ENCODE peak calls at places on chromosomes 1 and 21, in eight cellular contexts. One of them, this sample, is unnamed.

GRCh38 chr21:36539434-36540150 is 59.7 kb upstream of the CLDN14 start:
- DNase-seq in DND-41: no peak
- DNase-seq in neural progenitor cell: no peak
- DNase-seq in Peyer's patch: no peak
- DNase-seq in AG04450: no peak
- DNase-seq in colonic mucosa: no peak
- DNase-seq in mucosa of descending colon: no peak
- DNase-seq in astrocyte of the spinal cord: no peak
- DNase-seq in this sample: no peak

GRCh38 chr1:30700528-30701265 is 22.7 kb downstream of the MATN1 start:
- DNase-seq in DND-41: no peak
- DNase-seq in neural progenitor cell: no peak
- DNase-seq in Peyer's patch: no peak
- DNase-seq in AG04450: peak; percentile 18
- DNase-seq in colonic mucosa: peak; percentile 39
- DNase-seq in mucosa of descending colon: no peak
- DNase-seq in astrocyte of the spinal cord: peak; percentile 60
- DNase-seq in this sample: no peak

GRCh38 chr1:14255711-14256110 is 342.8 kb upstream of the KAZN start:
- DNase-seq in DND-41: peak; percentile 15
- DNase-seq in neural progenitor cell: no peak
- DNase-seq in Peyer's patch: no peak
- DNase-seq in AG04450: no peak
- DNase-seq in colonic mucosa: no peak
- DNase-seq in mucosa of descending colon: no peak
- DNase-seq in astrocyte of the spinal cord: peak; percentile 45
- DNase-seq in this sample: no peak

GRCh38 chr1:231814536-231814935 is 187.9 kb downstream of the DISC1 start:
- DNase-seq in DND-41: no peak
- DNase-seq in neural progenitor cell: no peak
- DNase-seq in Peyer's patch: no peak
- DNase-seq in AG04450: no peak
- DNase-seq in colonic mucosa: no peak
- DNase-seq in mucosa of descending colon: no peak
- DNase-seq in astrocyte of the spinal cord: peak; percentile 73
- DNase-seq in this sample: no peak

GRCh38 chr1:200258447-200259375 is 151.1 kb downstream of the ZNF281 start:
- DNase-seq in DND-41: no peak
- DNase-seq in neural progenitor cell: no peak
- DNase-seq in Peyer's patch: no peak
- DNase-seq in AG04450: no peak
- DNase-seq in colonic mucosa: no peak
- DNase-seq in mucosa of descending colon: no peak
- DNase-seq in astrocyte of the spinal cord: peak; percentile 25
- DNase-seq in this sample: no peak

GRCh38 chr1:212671342-212672031 is 28.2 kb downstream of the BATF3 start:
- DNase-seq in DND-41: peak; percentile 22
- DNase-seq in neural progenitor cell: no peak
- DNase-seq in Peyer's patch: peak; percentile 59
- DNase-seq in AG04450: no peak
- DNase-seq in colonic mucosa: no peak
- DNase-seq in mucosa of descending colon: no peak
- DNase-seq in astrocyte of the spinal cord: peak; percentile 84
- DNase-seq in this sample: no peak

GRCh38 chr21:22223385-22223784 is 1225.2 kb downstream of the NCAM2 start:
- DNase-seq in DND-41: no peak
- DNase-seq in neural progenitor cell: no peak
- DNase-seq in Peyer's patch: no peak
- DNase-seq in AG04450: no peak
- DNase-seq in colonic mucosa: no peak
- DNase-seq in mucosa of descending colon: no peak
- DNase-seq in astrocyte of the spinal cord: no peak
- DNase-seq in this sample: peak; percentile 65

GRCh38 chr1:10841059-10841458 is 44.6 kb upstream of the CASZ1 start:
- DNase-seq in DND-41: no peak
- DNase-seq in neural progenitor cell: no peak
- DNase-seq in Peyer's patch: no peak
- DNase-seq in AG04450: no peak
- DNase-seq in colonic mucosa: no peak
- DNase-seq in mucosa of descending colon: no peak
- DNase-seq in astrocyte of the spinal cord: no peak
- DNase-seq in this sample: no peak

GRCh38 chr1:90922996-90923395 is 98.8 kb downstream of the ZNF644 start:
- DNase-seq in DND-41: no peak
- DNase-seq in neural progenitor cell: no peak
- DNase-seq in Peyer's patch: no peak
- DNase-seq in AG04450: no peak
- DNase-seq in colonic mucosa: no peak
- DNase-seq in mucosa of descending colon: no peak
- DNase-seq in astrocyte of the spinal cord: no peak
- DNase-seq in this sample: no peak

GRCh38 chr21:17542371-17542992 is 29.6 kb downstream of the CXADR start:
- DNase-seq in DND-41: no peak
- DNase-seq in neural progenitor cell: no peak
- DNase-seq in Peyer's patch: no peak
- DNase-seq in AG04450: no peak
- DNase-seq in colonic mucosa: no peak
- DNase-seq in mucosa of descending colon: no peak
- DNase-seq in astrocyte of the spinal cord: peak; percentile 46
- DNase-seq in this sample: no peak

GRCh38 chr1:36175137-36176095 is 19.5 kb downstream of the MAP7D1 start:
- DNase-seq in DND-41: no peak
- DNase-seq in neural progenitor cell: no peak
- DNase-seq in Peyer's patch: peak; percentile 52
- DNase-seq in AG04450: no peak
- DNase-seq in colonic mucosa: no peak
- DNase-seq in mucosa of descending colon: no peak
- DNase-seq in astrocyte of the spinal cord: peak; percentile 67
- DNase-seq in this sample: peak; percentile 88

GRCh38 chr1:26169201-26169600 is 438 bp upstream of the C1orf232 start:
- DNase-seq in DND-41: no peak
- DNase-seq in neural progenitor cell: no peak
- DNase-seq in Peyer's patch: no peak
- DNase-seq in AG04450: no peak
- DNase-seq in colonic mucosa: no peak
- DNase-seq in mucosa of descending colon: no peak
- DNase-seq in astrocyte of the spinal cord: no peak
- DNase-seq in this sample: no peak

GRCh38 chr1:26169669-26170471 is at the start of gene ZNF593:
- DNase-seq in DND-41: peak; percentile 87
- DNase-seq in neural progenitor cell: peak; percentile 95
- DNase-seq in Peyer's patch: peak; percentile 96
- DNase-seq in AG04450: peak; percentile 62
- DNase-seq in colonic mucosa: peak; percentile 92
- DNase-seq in mucosa of descending colon: peak; percentile 95
- DNase-seq in astrocyte of the spinal cord: peak; percentile 83
- DNase-seq in this sample: peak; percentile 64

GRCh38 chr1:26168410-26169167 is at the start of gene C1orf232:
- DNase-seq in DND-41: no peak
- DNase-seq in neural progenitor cell: peak; percentile 81
- DNase-seq in Peyer's patch: no peak
- DNase-seq in AG04450: no peak
- DNase-seq in colonic mucosa: no peak
- DNase-seq in mucosa of descending colon: no peak
- DNase-seq in astrocyte of the spinal cord: no peak
- DNase-seq in this sample: no peak

GRCh38 chr1:26170472-26170821 is 739 bp downstream of the ZNF593 start:
- DNase-seq in DND-41: no peak
- DNase-seq in neural progenitor cell: no peak
- DNase-seq in Peyer's patch: no peak
- DNase-seq in AG04450: no peak
- DNase-seq in colonic mucosa: no peak
- DNase-seq in mucosa of descending colon: no peak
- DNase-seq in astrocyte of the spinal cord: no peak
- DNase-seq in this sample: no peak

GRCh38 chr1:26171084-26172072 is at the start of gene ZNF593OS:
- DNase-seq in DND-41: no peak
- DNase-seq in neural progenitor cell: peak; percentile 80
- DNase-seq in Peyer's patch: no peak
- DNase-seq in AG04450: no peak
- DNase-seq in colonic mucosa: no peak
- DNase-seq in mucosa of descending colon: no peak
- DNase-seq in astrocyte of the spinal cord: no peak
- DNase-seq in this sample: peak; percentile 40
- H3K4me3 ChIP-seq in DND-41: peak within 1 kb of the TSS; percentile 84
- H3K4me3 ChIP-seq in neural progenitor cell: peak within 1 kb of the TSS; percentile 77
- H3K4me3 ChIP-seq in Peyer's patch: no peak within 1 kb of the TSS
- H3K4me3 ChIP-seq in AG04450: peak within 1 kb of the TSS; percentile 87
- H3K4me3 ChIP-seq in colonic mucosa: peak within 1 kb of the TSS; percentile 92
- H3K4me3 ChIP-seq in mucosa of descending colon: no peak within 1 kb of the TSS
- H3K4me3 ChIP-seq in astrocyte of the spinal cord: peak within 1 kb of the TSS; percentile 71
- H3K4me3 ChIP-seq in this sample: peak within 1 kb of the TSS; percentile 74

GRCh38 chr1:113756461-113756860 is 2.8 kb downstream of the PHTF1 start:
- DNase-seq in DND-41: no peak
- DNase-seq in neural progenitor cell: no peak
- DNase-seq in Peyer's patch: no peak
- DNase-seq in AG04450: no peak
- DNase-seq in colonic mucosa: no peak
- DNase-seq in mucosa of descending colon: no peak
- DNase-seq in astrocyte of the spinal cord: no peak
- DNase-seq in this sample: no peak
- H3K4me3 ChIP-seq in DND-41: no peak overlapping the region
- H3K4me3 ChIP-seq in neural progenitor cell: peak overlapping the region; percentile 1
- H3K4me3 ChIP-seq in Peyer's patch: no peak overlapping the region
- H3K4me3 ChIP-seq in AG04450: no peak overlapping the region
- H3K4me3 ChIP-seq in colonic mucosa: no peak overlapping the region
- H3K4me3 ChIP-seq in mucosa of descending colon: no peak overlapping the region
- H3K4me3 ChIP-seq in astrocyte of the spinal cord: no peak overlapping the region
- H3K4me3 ChIP-seq in this sample: no peak overlapping the region

GRCh38 chr1:239718571-239718970 is 332.2 kb downstream of the CHRM3 start:
- DNase-seq in DND-41: no peak
- DNase-seq in neural progenitor cell: no peak
- DNase-seq in Peyer's patch: no peak
- DNase-seq in AG04450: no peak
- DNase-seq in colonic mucosa: no peak
- DNase-seq in mucosa of descending colon: no peak
- DNase-seq in astrocyte of the spinal cord: no peak
- DNase-seq in this sample: no peak

GRCh38 chr1:239722080-239722479 is 335.7 kb downstream of the CHRM3 start:
- DNase-seq in DND-41: no peak
- DNase-seq in neural progenitor cell: no peak
- DNase-seq in Peyer's patch: no peak
- DNase-seq in AG04450: no peak
- DNase-seq in colonic mucosa: no peak
- DNase-seq in mucosa of descending colon: no peak
- DNase-seq in astrocyte of the spinal cord: no peak
- DNase-seq in this sample: no peak

GRCh38 chr1:239717097-239718051 is 331.0 kb downstream of the CHRM3 start:
- DNase-seq in DND-41: peak; percentile 23
- DNase-seq in neural progenitor cell: no peak
- DNase-seq in Peyer's patch: no peak
- DNase-seq in AG04450: no peak
- DNase-seq in colonic mucosa: no peak
- DNase-seq in mucosa of descending colon: peak; percentile 24
- DNase-seq in astrocyte of the spinal cord: no peak
- DNase-seq in this sample: no peak

GRCh38 chr1:239719642-239720258 is 333.4 kb downstream of the CHRM3 start:
- DNase-seq in DND-41: peak; percentile 85
- DNase-seq in neural progenitor cell: no peak
- DNase-seq in Peyer's patch: peak; percentile 83
- DNase-seq in AG04450: no peak
- DNase-seq in colonic mucosa: peak; percentile 25
- DNase-seq in mucosa of descending colon: no peak
- DNase-seq in astrocyte of the spinal cord: no peak
- DNase-seq in this sample: no peak

GRCh38 chr1:239718997-239719628 is 332.7 kb downstream of the CHRM3 start:
- DNase-seq in DND-41: peak; percentile 58
- DNase-seq in neural progenitor cell: no peak
- DNase-seq in Peyer's patch: no peak
- DNase-seq in AG04450: no peak
- DNase-seq in colonic mucosa: no peak
- DNase-seq in mucosa of descending colon: no peak
- DNase-seq in astrocyte of the spinal cord: no peak
- DNase-seq in this sample: peak; percentile 46
- H3K4me3 ChIP-seq in DND-41: peak overlapping the region; percentile 61
- H3K4me3 ChIP-seq in neural progenitor cell: no peak overlapping the region
- H3K4me3 ChIP-seq in Peyer's patch: peak overlapping the region; percentile 4
- H3K4me3 ChIP-seq in AG04450: no peak overlapping the region
- H3K4me3 ChIP-seq in colonic mucosa: no peak overlapping the region
- H3K4me3 ChIP-seq in mucosa of descending colon: no peak overlapping the region
- H3K4me3 ChIP-seq in astrocyte of the spinal cord: no peak overlapping the region
- H3K4me3 ChIP-seq in this sample: no peak overlapping the region

GRCh38 chr1:205677152-205677551 is 3.2 kb downstream of the SLC45A3 start:
- DNase-seq in DND-41: no peak
- DNase-seq in neural progenitor cell: no peak
- DNase-seq in Peyer's patch: no peak
- DNase-seq in AG04450: no peak
- DNase-seq in colonic mucosa: peak; percentile 34
- DNase-seq in mucosa of descending colon: no peak
- DNase-seq in astrocyte of the spinal cord: no peak
- DNase-seq in this sample: no peak

GRCh38 chr1:205675247-205675646 is 5.1 kb downstream of the SLC45A3 start:
- DNase-seq in DND-41: no peak
- DNase-seq in neural progenitor cell: no peak
- DNase-seq in Peyer's patch: no peak
- DNase-seq in AG04450: no peak
- DNase-seq in colonic mucosa: no peak
- DNase-seq in mucosa of descending colon: no peak
- DNase-seq in astrocyte of the spinal cord: no peak
- DNase-seq in this sample: no peak

GRCh38 chr1:205678286-205679111 is 1.8 kb downstream of the SLC45A3 start:
- DNase-seq in DND-41: no peak
- DNase-seq in neural progenitor cell: no peak
- DNase-seq in Peyer's patch: no peak
- DNase-seq in AG04450: no peak
- DNase-seq in colonic mucosa: peak; percentile 48
- DNase-seq in mucosa of descending colon: peak; percentile 58
- DNase-seq in astrocyte of the spinal cord: no peak
- DNase-seq in this sample: no peak

GRCh38 chr1:205676597-205676996 is 3.7 kb downstream of the SLC45A3 start:
- DNase-seq in DND-41: no peak
- DNase-seq in neural progenitor cell: no peak
- DNase-seq in Peyer's patch: no peak
- DNase-seq in AG04450: no peak
- DNase-seq in colonic mucosa: peak; percentile 34
- DNase-seq in mucosa of descending colon: peak; percentile 45
- DNase-seq in astrocyte of the spinal cord: no peak
- DNase-seq in this sample: no peak

GRCh38 chr1:205676002-205676401 is 4.3 kb downstream of the SLC45A3 start:
- DNase-seq in DND-41: no peak
- DNase-seq in neural progenitor cell: no peak
- DNase-seq in Peyer's patch: peak; percentile 51
- DNase-seq in AG04450: no peak
- DNase-seq in colonic mucosa: peak; percentile 78
- DNase-seq in mucosa of descending colon: peak; percentile 71
- DNase-seq in astrocyte of the spinal cord: no peak
- DNase-seq in this sample: no peak
- H3K4me3 ChIP-seq in DND-41: no peak overlapping the region
- H3K4me3 ChIP-seq in neural progenitor cell: no peak overlapping the region
- H3K4me3 ChIP-seq in Peyer's patch: no peak overlapping the region
- H3K4me3 ChIP-seq in AG04450: no peak overlapping the region
- H3K4me3 ChIP-seq in colonic mucosa: no peak overlapping the region
- H3K4me3 ChIP-seq in mucosa of descending colon: no peak overlapping the region
- H3K4me3 ChIP-seq in astrocyte of the spinal cord: no peak overlapping the region
- H3K4me3 ChIP-seq in this sample: no peak overlapping the region